ENCODE peak calls at places on chromosomes 2 and 18, in six cellular contexts. I is A549, X is IMR-90, Q is left ventricle myocardium inferior, O is tibial nerve, Z is H9. G is an unnamed sample.
A peak's percentile ranks its signal among the peaks of the same experiment; 100 is the strongest.

GRCh38 chr2:204860249-204860648 is 315.0 kb downstream of the PARD3B start:
- DNase-seq in I (no peak), X (no peak), Q (no peak), O (no peak), Z (no peak), G (no peak)

GRCh38 chr2:42840141-42840540 is 47.8 kb upstream of the HAAO start:
- DNase-seq in I (no peak), X (no peak), Q (no peak), O (peak; percentile 10), Z (no peak), G (no peak)

GRCh38 chr2:241754042-241754441 is 19.6 kb downstream of the D2HGDH start:
- DNase-seq in I (no peak), X (no peak), Q (no peak), O (no peak), Z (no peak), G (peak; percentile 33)

GRCh38 chr2:153222231-153223165 is 256.1 kb downstream of the RPRM start:
- DNase-seq in I (no peak), X (no peak), Q (no peak), O (no peak), Z (peak; percentile 41), G (no peak)

GRCh38 chr2:178082646-178083045 is 10.1 kb upstream of the PDE11A start:
- DNase-seq in I (no peak), X (no peak), Q (no peak), O (no peak), Z (no peak), G (no peak)

GRCh38 chr2:25411753-25412152 is 70.0 kb upstream of the DNMT3A start:
- DNase-seq in I (no peak), X (no peak), Q (no peak), O (no peak), Z (no peak), G (no peak)

GRCh38 chr18:10131783-10132381 is 218.1 kb downstream of the VAPA start:
- DNase-seq in I (no peak), X (no peak), Q (no peak), O (no peak), Z (peak; percentile 55), G (no peak)

GRCh38 chr2:181165199-181165868 is 184.9 kb downstream of the UBE2E3 start:
- DNase-seq in I (no peak), X (no peak), Q (no peak), O (no peak), Z (no peak), G (no peak)

GRCh38 chr18:50632895-50633515 is 73.1 kb downstream of the MAPK4 start:
- DNase-seq in I (no peak), X (no peak), Q (no peak), O (no peak), Z (no peak), G (no peak)

GRCh38 chr2:5394223-5394622 is 298.0 kb upstream of the SOX11 start:
- DNase-seq in I (no peak), X (no peak), Q (no peak), O (no peak), Z (no peak), G (no peak)

GRCh38 chr18:23311346-23312103 is 141.6 kb upstream of the RIOK3 start:
- DNase-seq in I (no peak), X (peak; percentile 90), Q (peak; percentile 37), O (peak; percentile 36), Z (no peak), G (no peak)

GRCh38 chr2:174761837-174762236 is 2.4 kb downstream of the CHRNA1 start:
- DNase-seq in I (no peak), X (peak; percentile 86), Q (no peak), O (no peak), Z (no peak), G (no peak)

GRCh38 chr2:226699321-226699720 is 100.3 kb downstream of the IRS1 start:
- DNase-seq in I (no peak), X (peak; percentile 59), Q (peak; percentile 70), O (peak; percentile 19), Z (no peak), G (peak; percentile 50)

GRCh38 chr2:148876190-148876588 is 1.2 kb downstream of the KIF5C start:
- DNase-seq in I (no peak), X (no peak), Q (no peak), O (no peak), Z (peak; percentile 73), G (no peak)

GRCh38 chr2:171420728-171421563 is 12.8 kb downstream of the METTL8 start:
- DNase-seq in I (no peak), X (no peak), Q (no peak), O (no peak), Z (no peak), G (no peak)
- H3K9me3 ChIP-seq in I (peaks cover 27% of the 10 kb centered on the region), X (peaks cover 9% of the 10 kb centered on the region), Q (peaks cover 14% of the 10 kb centered on the region), O (no peaks in the 10 kb centered on the region), Z (peaks cover 25% of the 10 kb centered on the region), G (peaks cover 15% of the 10 kb centered on the region)

DNA sequence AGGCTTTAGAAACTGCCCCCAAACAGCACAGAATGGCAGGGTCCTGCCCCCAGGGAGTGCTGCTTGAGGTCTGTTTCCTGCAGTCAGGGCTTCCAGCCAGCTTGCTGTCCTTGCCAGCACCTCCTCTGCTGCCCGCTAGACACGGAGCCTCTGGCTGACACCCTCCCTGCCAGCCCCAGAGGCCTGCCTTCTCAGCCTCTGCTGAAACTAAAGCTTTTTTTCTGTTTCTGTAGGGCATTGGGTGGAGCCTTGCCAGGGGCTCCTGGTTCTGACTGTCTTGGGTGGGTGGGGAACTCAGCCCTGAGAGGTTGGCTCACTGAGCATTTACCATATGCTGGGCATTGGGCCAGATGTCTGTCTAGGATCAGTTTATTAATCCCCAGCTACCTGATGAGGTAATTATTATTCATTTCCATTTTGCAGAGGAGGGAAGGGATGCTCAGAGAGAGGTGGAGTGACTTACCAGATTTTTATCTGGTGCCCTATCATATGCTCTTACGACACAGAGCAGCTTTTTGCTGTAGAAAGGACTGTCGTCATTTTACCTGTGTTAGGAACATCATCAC is 35.4 kb downstream of the INPP4A start:
- DNase-seq in I (no peak), X (peak; percentile 62), Q (peak; percentile 70), O (no peak), Z (no peak), G (peak; percentile 55)
- H3K4me1 ChIP-seq in I (peaks cover 33% of the 10 kb centered on the region), X (peaks cover 11% of the 10 kb centered on the region), Q (peaks cover 93% of the 10 kb centered on the region), O (no peaks in the 10 kb centered on the region), Z (no peaks in the 10 kb centered on the region), G (peaks cover 57% of the 10 kb centered on the region)

DNA sequence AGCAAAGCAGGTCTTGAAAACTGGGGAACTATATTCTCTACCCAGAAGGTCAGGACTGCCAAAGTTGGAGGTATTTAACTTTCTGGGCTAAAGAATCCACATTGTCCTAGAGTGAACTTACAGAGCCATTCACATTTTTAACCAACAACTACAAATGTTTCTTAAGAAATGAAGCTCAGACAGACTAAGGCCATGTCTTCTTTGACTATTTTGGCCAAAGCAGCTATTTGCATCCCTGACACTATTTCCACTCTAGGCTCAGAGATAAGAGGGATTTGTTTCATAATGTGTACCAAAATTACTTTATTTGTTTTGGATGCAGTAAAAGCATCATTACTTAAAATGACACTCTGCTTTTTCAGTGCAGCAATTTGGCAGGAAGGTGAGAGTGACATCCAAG is 18.1 kb downstream of the PID1 start:
- DNase-seq in I (no peak), X (no peak), Q (no peak), O (no peak), Z (no peak), G (no peak)
- H3K9me3 ChIP-seq in I (no peaks in the 10 kb centered on the region), X (peaks cover 4% of the 10 kb centered on the region), Q (no peaks in the 10 kb centered on the region), O (no peaks in the 10 kb centered on the region), Z (no peaks in the 10 kb centered on the region), G (no peaks in the 10 kb centered on the region)

DNA sequence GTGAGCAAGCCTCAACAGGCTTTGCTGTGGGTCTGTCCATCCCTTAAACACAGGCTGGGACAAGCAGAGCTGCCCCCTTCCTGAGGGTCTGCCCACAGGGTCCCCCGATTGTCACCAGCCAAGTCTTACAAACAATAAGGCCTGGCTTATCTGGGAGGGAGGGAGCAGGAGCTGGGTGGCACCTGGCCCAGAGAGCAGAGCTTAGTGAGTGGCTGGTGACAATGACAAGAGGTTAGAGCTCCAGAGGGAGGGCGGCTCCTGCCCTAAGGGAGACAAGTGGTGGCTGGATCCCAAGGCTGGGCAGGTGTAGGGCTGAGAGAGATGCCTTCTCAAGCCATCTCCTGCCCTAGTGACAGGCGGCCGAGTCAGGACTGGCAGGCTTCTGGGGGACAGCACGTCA is 125.5 kb downstream of the KLHL29 start:
- DNase-seq in I (no peak), X (no peak), Q (peak; percentile 46), O (no peak), Z (no peak), G (no peak)
- H3K4me1 ChIP-seq in I (no peaks in the 10 kb centered on the region), X (peaks cover 4% of the 10 kb centered on the region), Q (peaks cover 59% of the 10 kb centered on the region), O (no peaks in the 10 kb centered on the region), Z (no peaks in the 10 kb centered on the region), G (no peaks in the 10 kb centered on the region)

GRCh38 chr2:95061119-95061512 is 35.6 kb downstream of the MAL start:
- DNase-seq in I (no peak), X (no peak), Q (no peak), O (no peak), Z (peak; percentile 1), G (no peak)

GRCh38 chr2:95061601-95062183 is 36.2 kb downstream of the MAL start:
- DNase-seq in I (no peak), X (no peak), Q (no peak), O (no peak), Z (peak; percentile 6), G (no peak)

GRCh38 chr2:95062247-95062646 is 36.7 kb downstream of the MAL start:
- DNase-seq in I (no peak), X (no peak), Q (no peak), O (no peak), Z (no peak), G (no peak)

GRCh38 chr2:95063401-95063958 is 38.0 kb downstream of the MAL start:
- DNase-seq in I (no peak), X (no peak), Q (no peak), O (no peak), Z (no peak), G (no peak)

GRCh38 chr2:95062716-95063400 is 37.4 kb downstream of the MAL start:
- DNase-seq in I (no peak), X (no peak), Q (no peak), O (no peak), Z (no peak), G (no peak)
- H3K9me3 ChIP-seq in I (peaks cover 8% of the 10 kb centered on the region), X (no peaks in the 10 kb centered on the region), Q (no peaks in the 10 kb centered on the region), O (no peaks in the 10 kb centered on the region), Z (no peaks in the 10 kb centered on the region), G (no peaks in the 10 kb centered on the region)